ENCODE peak calls at places on chromosomes 6 and 20, in seven cellular contexts. O is HepG2, U is K562, A is H1, B is GM12878, J is SK-N-SH, P is HCT116. S is an unnamed sample.
A peak's percentile ranks its signal among the peaks of the same experiment; 100 is the strongest.

GRCh38 chr6:170367241-170367640 is 60.7 kb downstream of the FAM120B start:
- DNase-seq in B (no peak), U (no peak), O (no peak), J (peak; percentile 69), A (no peak), P (no peak), S (no peak)

GRCh38 chr20:63102720-63103375 is 96.1 kb upstream of the BHLHE23 start:
- DNase-seq in U (no peak), B (no peak), P (no peak), A (no peak), J (peak; percentile 61), O (no peak), S (no peak)

GRCh38 chr6:40954446-40955180 is 84.4 kb downstream of the UNC5CL start:
- DNase-seq in J (no peak), A (no peak), B (no peak), U (no peak), P (no peak), O (no peak), S (no peak)

GRCh38 chr6:170210026-170210390 is 80.9 kb downstream of the DLL1 start:
- DNase-seq in J (peak; percentile 20), U (no peak), B (no peak), P (no peak), A (no peak), O (no peak), S (no peak)

GRCh38 chr20:34938466-34939163 is 17.0 kb downstream of the GSS start:
- DNase-seq in A (no peak), J (no peak), U (no peak), O (no peak), B (no peak), P (no peak), S (no peak)

GRCh38 chr20:43934833-43935232 is 20.2 kb downstream of the TOX2 start:
- DNase-seq in J (no peak), B (no peak), U (no peak), P (no peak), A (no peak), O (no peak), S (no peak)

GRCh38 chr6:166567107-166567506 is 19.4 kb downstream of the RAMACL start:
- DNase-seq in U (no peak), B (no peak), J (no peak), A (no peak), P (no peak), O (no peak), S (no peak)

GRCh38 chr20:4158466-4159050 is 143.2 kb upstream of the RNF24 start:
- DNase-seq in U (no peak), P (no peak), B (no peak), J (no peak), A (no peak), O (no peak), S (no peak)

GRCh38 chr6:143939364-143939763 is 68.7 kb downstream of the PLAGL1 start:
- DNase-seq in J (no peak), B (no peak), P (no peak), U (no peak), O (no peak), A (no peak), S (no peak)

GRCh38 chr6:25435397-25435985 is 156.3 kb downstream of the CARMIL1 start:
- DNase-seq in P (no peak), O (no peak), B (no peak), U (no peak), A (no peak), J (no peak), S (no peak)

GRCh38 chr6:98787961-98788360 is 46.4 kb upstream of the POU3F2 start:
- DNase-seq in O (no peak), A (no peak), J (peak; percentile 4), B (no peak), P (no peak), U (no peak), S (no peak)

GRCh38 chr6:53496797-53497196 is 48.1 kb downstream of the GCLC start:
- DNase-seq in U (no peak), B (no peak), P (no peak), J (no peak), A (no peak), O (no peak), S (no peak)

GRCh38 chr6:108576724-108577123 is 16.0 kb downstream of the FOXO3 start:
- DNase-seq in U (no peak), A (no peak), B (no peak), J (no peak), O (no peak), P (no peak), S (no peak)

GRCh38 chr6:146357578-146358340 is 185.9 kb upstream of the RAB32 start:
- DNase-seq in A (no peak), J (no peak), O (no peak), B (peak; percentile 13), U (no peak), P (no peak), S (no peak)

GRCh38 chr20:2293486-2293885 is 2.3 kb upstream of the TGM3 start:
- DNase-seq in U (no peak), O (no peak), P (no peak), A (no peak), B (no peak), J (no peak), S (no peak)

GRCh38 chr6:134593442-134593841 is 275.5 kb upstream of the SGK1 start:
- DNase-seq in O (no peak), J (no peak), A (no peak), U (no peak), P (no peak), B (no peak), S (no peak)

GRCh38 chr6:90000864-90001731 is 106.8 kb downstream of the GJA10 start:
- DNase-seq in J (no peak), A (no peak), U (peak; percentile 52), B (no peak), P (no peak), O (no peak), S (no peak)

GRCh38 chr6:111596784-111597183 is 8.9 kb downstream of the TRAF3IP2 start:
- DNase-seq in U (no peak), A (no peak), B (no peak), O (no peak), P (no peak), J (no peak), S (no peak)

GRCh38 chr20:1631309-1632227 is 11.8 kb upstream of the SIRPB1 start:
- DNase-seq in U (no peak), B (no peak), A (no peak), P (no peak), O (no peak), J (no peak), S (no peak)

GRCh38 chr20:38754924-38755323 is 6.7 kb downstream of the ACTR5 start:
- DNase-seq in B (no peak), U (no peak), J (no peak), P (no peak), O (no peak), A (no peak), S (no peak)

GRCh38 chr6:159487636-159488035 is 205.4 kb downstream of the SOD2 start:
- DNase-seq in A (no peak), B (no peak), O (no peak), P (no peak), U (no peak), J (no peak), S (no peak)

GRCh38 chr20:45368221-45368980 is 5.4 kb downstream of the SYS1 start:
- DNase-seq in B (peak; percentile 99), U (no peak), J (no peak), O (no peak), P (no peak), A (no peak), S (no peak)

GRCh38 chr20:57841297-57841866 is 131.6 kb upstream of the PMEPA1 start:
- DNase-seq in U (no peak), J (no peak), P (no peak), A (no peak), B (no peak), O (no peak), S (no peak)

DNA sequence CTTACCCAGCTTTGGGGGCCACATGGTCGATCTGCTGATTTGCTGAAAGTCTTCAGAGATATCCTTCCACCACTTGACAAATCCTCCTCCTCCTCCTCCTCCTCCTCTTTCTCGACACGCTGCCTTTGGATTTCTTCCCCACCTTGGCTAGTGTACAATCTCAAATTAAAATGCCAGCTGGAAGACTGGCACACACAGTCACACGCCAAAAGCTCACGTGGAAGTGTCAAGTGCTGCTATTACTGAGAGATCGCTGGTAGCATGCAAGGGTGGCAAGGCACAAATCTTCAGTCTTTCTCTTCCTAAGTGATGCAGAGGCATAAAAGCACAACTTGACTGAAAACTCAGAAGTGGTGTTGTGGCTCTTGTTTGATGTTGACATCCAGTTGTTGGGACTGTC is 35.3 kb downstream of the GPR6 start:
- DNase-seq in U (no peak), J (no peak), P (no peak), A (no peak), O (no peak), B (no peak), S (no peak)
- TF ChIP-seq YY1 in U (no peak), J (no peak), P (no peak), A (no peak), O (no peak), B (no peak), S (no peak)

GRCh38 chr20:36482044-36482473 is 59.3 kb upstream of the MYL9 start:
- DNase-seq in A (no peak), P (no peak), B (no peak), O (no peak), U (no peak), J (no peak), S (no peak)
- TF ChIP-seq YY1 in A (no peak), P (no peak), B (no peak), O (no peak), U (no peak), J (no peak), S (no peak)

GRCh38 chr6:35273822-35274559 is 14.5 kb downstream of the ZNF76 start:
- DNase-seq in P (no peak), O (no peak), U (no peak), B (no peak), J (no peak), A (no peak), S (no peak)
- TF ChIP-seq YY1 in P (no peak), O (no peak), U (no peak), B (no peak), J (no peak), A (no peak), S (no peak)

GRCh38 chr20:10040070-10040970 is 5.5 kb downstream of the ANKEF1 start:
- DNase-seq in J (no peak), O (peak; percentile 80), U (peak; percentile 9), A (no peak), P (peak; percentile 50), B (no peak), S (no peak)
- TF ChIP-seq YY1 in J (no peak), O (no peak), U (no peak), A (no peak), P (no peak), B (no peak), S (no peak)

DNA sequence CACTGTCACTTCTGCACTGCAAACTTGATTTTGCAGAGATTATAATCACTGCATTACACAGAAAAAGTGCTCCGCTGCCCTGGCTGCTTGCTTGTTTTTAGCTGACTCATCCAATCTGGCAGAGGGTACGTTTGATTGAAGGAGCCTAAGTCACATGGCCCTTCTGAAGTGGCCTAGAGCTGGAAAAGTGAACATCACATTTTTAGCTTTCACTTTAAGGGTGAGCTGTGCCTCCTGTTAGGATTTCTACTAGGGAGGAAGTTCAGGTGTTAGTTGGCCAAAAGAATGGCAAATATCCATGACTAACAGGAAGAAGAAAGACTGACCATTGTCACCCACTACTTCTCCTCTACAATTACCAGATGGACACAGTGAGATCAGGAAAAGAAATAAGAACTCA is 889.1 kb upstream of the MAP3K7 start:
- DNase-seq in O (peak; percentile 7), P (no peak), A (no peak), B (no peak), J (peak; percentile 1), U (no peak), S (no peak)
- TF ChIP-seq YY1 in O (no peak), P (no peak), A (no peak), B (no peak), J (no peak), U (no peak), S (no peak)